ENCODE peak calls at places on chromosomes 16 and 17, in seven cellular contexts. One of them, this sample, is unnamed.

GRCh38 chr17:41617698-41618097 is 5.1 kb upstream of the KRT16 start:
- DNase-seq in ascending aorta: no peak
- DNase-seq in caudate nucleus: no peak
- DNase-seq in A549: no peak
- DNase-seq in gastrocnemius medialis: no peak
- DNase-seq in left lung: no peak
- DNase-seq in tibial nerve: no peak
- DNase-seq in this sample: no peak

GRCh38 chr16:695355-696089 is 5.3 kb upstream of the WDR24 start:
- DNase-seq in ascending aorta: no peak
- DNase-seq in caudate nucleus: no peak
- DNase-seq in A549: no peak
- DNase-seq in gastrocnemius medialis: no peak
- DNase-seq in left lung: no peak
- DNase-seq in tibial nerve: no peak
- DNase-seq in this sample: no peak

GRCh38 chr16:30896203-30896889 is at the start of gene CTF1:
- DNase-seq in ascending aorta: peak; percentile 92
- DNase-seq in caudate nucleus: peak; percentile 49
- DNase-seq in A549: no peak
- DNase-seq in gastrocnemius medialis: peak; percentile 48
- DNase-seq in left lung: peak; percentile 85
- DNase-seq in tibial nerve: peak; percentile 76
- DNase-seq in this sample: no peak

GRCh38 chr16:81620796-81621195 is 158.3 kb upstream of the PLCG2 start:
- DNase-seq in ascending aorta: no peak
- DNase-seq in caudate nucleus: no peak
- DNase-seq in A549: no peak
- DNase-seq in gastrocnemius medialis: no peak
- DNase-seq in left lung: no peak
- DNase-seq in tibial nerve: no peak
- DNase-seq in this sample: no peak

GRCh38 chr17:50266384-50267073 is 7.7 kb upstream of the TMEM92 start:
- DNase-seq in ascending aorta: peak; percentile 82
- DNase-seq in caudate nucleus: no peak
- DNase-seq in A549: no peak
- DNase-seq in gastrocnemius medialis: no peak
- DNase-seq in left lung: peak; percentile 82
- DNase-seq in tibial nerve: peak; percentile 61
- DNase-seq in this sample: no peak

GRCh38 chr16:81569361-81570034 is 124.9 kb downstream of the CMIP start:
- DNase-seq in ascending aorta: no peak
- DNase-seq in caudate nucleus: no peak
- DNase-seq in A549: no peak
- DNase-seq in gastrocnemius medialis: no peak
- DNase-seq in left lung: no peak
- DNase-seq in tibial nerve: no peak
- DNase-seq in this sample: no peak

GRCh38 chr17:16997514-16998429 is 25.9 kb upstream of the TNFRSF13B start:
- DNase-seq in ascending aorta: peak; percentile 43
- DNase-seq in caudate nucleus: no peak
- DNase-seq in A549: peak; percentile 67
- DNase-seq in gastrocnemius medialis: no peak
- DNase-seq in left lung: peak; percentile 90
- DNase-seq in tibial nerve: no peak
- DNase-seq in this sample: no peak

GRCh38 chr16:67663151-67663876 is 2.6 kb downstream of the PARD6A start:
- DNase-seq in ascending aorta: no peak
- DNase-seq in caudate nucleus: no peak
- DNase-seq in A549: peak; percentile 71
- DNase-seq in gastrocnemius medialis: no peak
- DNase-seq in left lung: peak; percentile 73
- DNase-seq in tibial nerve: no peak
- DNase-seq in this sample: no peak

GRCh38 chr17:6187836-6188235 is 117.7 kb downstream of the WSCD1 start:
- DNase-seq in ascending aorta: peak; percentile 24
- DNase-seq in caudate nucleus: no peak
- DNase-seq in A549: no peak
- DNase-seq in gastrocnemius medialis: no peak
- DNase-seq in left lung: no peak
- DNase-seq in tibial nerve: no peak
- DNase-seq in this sample: no peak

GRCh38 chr16:24544640-24545039 is 5.3 kb downstream of the RBBP6 start:
- DNase-seq in ascending aorta: no peak
- DNase-seq in caudate nucleus: no peak
- DNase-seq in A549: no peak
- DNase-seq in gastrocnemius medialis: no peak
- DNase-seq in left lung: no peak
- DNase-seq in tibial nerve: no peak
- DNase-seq in this sample: no peak

GRCh38 chr16:80231888-80232287 is 308.9 kb upstream of the DYNLRB2 start:
- DNase-seq in ascending aorta: no peak
- DNase-seq in caudate nucleus: no peak
- DNase-seq in A549: no peak
- DNase-seq in gastrocnemius medialis: no peak
- DNase-seq in left lung: no peak
- DNase-seq in tibial nerve: no peak
- DNase-seq in this sample: no peak

GRCh38 chr17:60170835-60171752 is 21.3 kb downstream of the CA4 start:
- DNase-seq in ascending aorta: no peak
- DNase-seq in caudate nucleus: peak; percentile 46
- DNase-seq in A549: no peak
- DNase-seq in gastrocnemius medialis: no peak
- DNase-seq in left lung: no peak
- DNase-seq in tibial nerve: no peak
- DNase-seq in this sample: no peak

GRCh38 chr17:79323556-79323955 is 248.9 kb downstream of the ENGASE start:
- DNase-seq in ascending aorta: no peak
- DNase-seq in caudate nucleus: no peak
- DNase-seq in A549: no peak
- DNase-seq in gastrocnemius medialis: no peak
- DNase-seq in left lung: no peak
- DNase-seq in tibial nerve: no peak
- DNase-seq in this sample: no peak

GRCh38 chr16:17556276-17557052 is 85.7 kb upstream of the XYLT1 start:
- DNase-seq in ascending aorta: no peak
- DNase-seq in caudate nucleus: no peak
- DNase-seq in A549: peak; percentile 13
- DNase-seq in gastrocnemius medialis: no peak
- DNase-seq in left lung: no peak
- DNase-seq in tibial nerve: no peak
- DNase-seq in this sample: no peak

GRCh38 chr17:63783522-63783921 is 9.6 kb downstream of the DDX42 start:
- DNase-seq in ascending aorta: no peak
- DNase-seq in caudate nucleus: no peak
- DNase-seq in A549: no peak
- DNase-seq in gastrocnemius medialis: no peak
- DNase-seq in left lung: no peak
- DNase-seq in tibial nerve: no peak
- DNase-seq in this sample: no peak

GRCh38 chr16:51150894-51151320 is at the start of gene SALL1:
- DNase-seq in ascending aorta: no peak
- DNase-seq in caudate nucleus: no peak
- DNase-seq in A549: no peak
- DNase-seq in gastrocnemius medialis: no peak
- DNase-seq in left lung: peak; percentile 71
- DNase-seq in tibial nerve: no peak
- DNase-seq in this sample: no peak

GRCh38 chr16:51149251-51149661 is 1.8 kb downstream of the SALL1 start:
- DNase-seq in ascending aorta: no peak
- DNase-seq in caudate nucleus: no peak
- DNase-seq in A549: no peak
- DNase-seq in gastrocnemius medialis: no peak
- DNase-seq in left lung: no peak
- DNase-seq in tibial nerve: no peak
- DNase-seq in this sample: no peak

GRCh38 chr16:51151435-51151950 is 423 bp upstream of the SALL1 start:
- DNase-seq in ascending aorta: no peak
- DNase-seq in caudate nucleus: peak; percentile 82
- DNase-seq in A549: no peak
- DNase-seq in gastrocnemius medialis: no peak
- DNase-seq in left lung: no peak
- DNase-seq in tibial nerve: peak; percentile 17
- DNase-seq in this sample: no peak

GRCh38 chr16:51149721-51150158 is 1.3 kb downstream of the SALL1 start:
- DNase-seq in ascending aorta: no peak
- DNase-seq in caudate nucleus: no peak
- DNase-seq in A549: no peak
- DNase-seq in gastrocnemius medialis: no peak
- DNase-seq in left lung: peak; percentile 71
- DNase-seq in tibial nerve: no peak
- DNase-seq in this sample: no peak

DNA sequence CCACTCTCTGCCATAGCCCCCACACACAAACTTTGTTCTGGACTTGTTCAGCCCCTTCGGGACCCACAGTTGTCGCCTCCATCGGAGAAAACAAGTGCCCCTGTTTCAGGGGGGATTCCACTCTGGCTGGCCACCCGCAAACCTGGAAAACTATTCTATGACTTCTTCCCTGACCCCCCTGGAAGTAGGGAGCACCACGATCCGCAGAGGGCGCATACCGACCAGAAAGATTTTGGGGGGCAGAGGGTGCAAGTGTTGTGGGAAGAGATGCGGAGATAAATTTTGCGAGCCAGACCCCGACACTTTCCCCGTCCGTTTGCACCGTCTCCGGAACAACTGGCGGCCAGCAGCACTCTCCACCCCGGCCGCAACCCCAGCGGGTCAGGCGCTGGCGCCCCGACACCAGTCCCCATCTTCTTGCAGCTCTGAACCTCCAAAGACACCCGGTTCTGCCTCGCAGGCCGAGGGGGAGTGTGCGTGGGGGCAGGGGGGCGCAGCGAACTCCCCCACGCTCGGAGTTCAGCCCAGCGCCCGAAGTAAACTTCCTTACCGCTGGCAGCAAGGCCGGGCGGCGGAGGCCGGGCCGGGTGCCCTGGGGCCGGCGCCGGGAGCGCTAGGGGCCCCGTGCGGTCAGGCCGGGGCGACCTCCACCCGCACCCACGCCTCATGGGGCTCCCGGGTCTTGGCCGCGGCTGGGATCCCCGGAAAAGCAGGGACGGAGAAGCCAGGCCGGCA is 744 bp downstream of the SALL1 start:
- DNase-seq in ascending aorta: no peak
- DNase-seq in caudate nucleus: no peak
- DNase-seq in A549: no peak
- DNase-seq in gastrocnemius medialis: no peak
- DNase-seq in left lung: peak; percentile 70
- DNase-seq in tibial nerve: no peak
- DNase-seq in this sample: no peak
- H3K27ac ChIP-seq in ascending aorta: no peak overlapping the region
- H3K27ac ChIP-seq in caudate nucleus: peak overlapping the region; percentile 97
- H3K27ac ChIP-seq in A549: no peak overlapping the region
- H3K27ac ChIP-seq in gastrocnemius medialis: no peak overlapping the region
- H3K27ac ChIP-seq in left lung: no peak overlapping the region
- H3K27ac ChIP-seq in tibial nerve: no peak overlapping the region
- H3K27ac ChIP-seq in this sample: no peak overlapping the region

GRCh38 chr17:4513113-4514032 is 14.7 kb downstream of the SPNS2 start:
- DNase-seq in ascending aorta: no peak
- DNase-seq in caudate nucleus: no peak
- DNase-seq in A549: no peak
- DNase-seq in gastrocnemius medialis: no peak
- DNase-seq in left lung: no peak
- DNase-seq in tibial nerve: no peak
- DNase-seq in this sample: no peak
- H3K27ac ChIP-seq in ascending aorta: peak overlapping the region; percentile 73
- H3K27ac ChIP-seq in caudate nucleus: no peak overlapping the region
- H3K27ac ChIP-seq in A549: no peak overlapping the region
- H3K27ac ChIP-seq in gastrocnemius medialis: peak overlapping the region; percentile 1
- H3K27ac ChIP-seq in left lung: peak overlapping the region; percentile 60
- H3K27ac ChIP-seq in tibial nerve: no peak overlapping the region
- H3K27ac ChIP-seq in this sample: no peak overlapping the region

DNA sequence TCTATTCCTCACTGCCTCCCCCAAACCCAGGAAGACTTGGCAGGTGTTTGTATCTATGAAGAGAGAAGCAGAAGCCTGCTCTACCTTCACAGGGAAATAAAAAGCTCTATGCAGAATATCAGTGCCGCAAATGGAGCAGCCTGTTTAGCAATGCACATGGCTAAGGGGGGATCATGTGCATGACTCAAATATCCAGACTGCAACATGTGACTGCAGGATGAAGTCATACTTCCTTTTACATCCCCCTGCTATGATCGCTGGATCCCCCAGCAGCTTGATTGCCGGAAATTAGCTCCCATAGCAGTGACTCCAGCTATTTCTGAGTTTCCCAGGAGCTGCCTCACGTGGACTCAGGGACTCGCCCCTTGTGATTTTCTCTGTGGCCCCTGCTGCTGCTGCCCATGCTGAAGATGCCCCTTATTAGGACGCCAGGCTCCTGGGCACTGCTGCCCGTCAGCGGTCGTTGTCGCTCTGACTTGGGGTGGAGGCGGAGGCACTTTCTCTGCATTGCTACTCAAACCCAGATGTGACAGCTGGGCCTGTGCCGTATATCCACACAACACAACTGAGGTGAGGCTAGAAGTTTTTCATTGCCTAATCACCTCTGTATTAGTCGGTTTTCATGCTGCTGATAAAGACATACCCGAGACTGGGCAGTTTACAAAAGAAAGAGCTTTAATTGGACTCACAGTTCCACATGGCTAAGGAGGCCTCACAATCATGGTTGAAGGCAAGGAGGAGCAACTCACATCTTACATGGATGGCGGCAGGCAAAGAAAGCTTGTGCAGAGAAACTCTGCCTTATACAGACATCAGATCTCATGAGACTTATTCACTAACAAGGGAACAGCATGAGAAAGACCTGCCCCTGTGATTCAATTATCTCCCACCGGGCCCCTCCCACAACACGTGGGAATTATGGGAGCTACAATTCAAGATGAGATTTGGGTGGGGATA is 340.7 kb downstream of the CPPED1 start:
- DNase-seq in ascending aorta: no peak
- DNase-seq in caudate nucleus: no peak
- DNase-seq in A549: no peak
- DNase-seq in gastrocnemius medialis: no peak
- DNase-seq in left lung: no peak
- DNase-seq in tibial nerve: no peak
- DNase-seq in this sample: no peak
- H3K27ac ChIP-seq in ascending aorta: no peak overlapping the region
- H3K27ac ChIP-seq in caudate nucleus: no peak overlapping the region
- H3K27ac ChIP-seq in A549: no peak overlapping the region
- H3K27ac ChIP-seq in gastrocnemius medialis: peak overlapping the region; percentile 70
- H3K27ac ChIP-seq in left lung: no peak overlapping the region
- H3K27ac ChIP-seq in tibial nerve: no peak overlapping the region
- H3K27ac ChIP-seq in this sample: no peak overlapping the region

DNA sequence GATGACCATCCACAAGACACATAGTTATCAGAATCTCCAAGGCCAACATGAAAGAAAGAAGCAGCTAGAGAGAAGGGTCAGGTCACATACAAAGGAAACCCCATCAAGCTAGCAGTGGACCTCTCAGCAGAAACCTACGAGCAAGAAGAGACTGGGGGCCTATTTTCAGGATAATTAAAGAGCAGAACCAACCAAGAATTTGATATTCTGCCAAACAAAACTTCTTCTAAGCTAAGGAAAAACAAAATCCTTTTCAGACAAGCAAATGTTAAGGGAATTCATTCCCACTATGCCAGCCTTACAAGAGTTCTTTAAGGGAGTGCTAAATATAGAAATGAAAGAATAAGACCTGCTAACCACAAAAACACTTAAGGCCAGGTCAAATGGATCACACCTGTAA is 47.8 kb downstream of the ITFG1 start:
- DNase-seq in ascending aorta: no peak
- DNase-seq in caudate nucleus: no peak
- DNase-seq in A549: no peak
- DNase-seq in gastrocnemius medialis: no peak
- DNase-seq in left lung: no peak
- DNase-seq in tibial nerve: no peak
- DNase-seq in this sample: no peak
- H3K27ac ChIP-seq in ascending aorta: no peak overlapping the region
- H3K27ac ChIP-seq in caudate nucleus: no peak overlapping the region
- H3K27ac ChIP-seq in A549: no peak overlapping the region
- H3K27ac ChIP-seq in gastrocnemius medialis: no peak overlapping the region
- H3K27ac ChIP-seq in left lung: no peak overlapping the region
- H3K27ac ChIP-seq in tibial nerve: no peak overlapping the region
- H3K27ac ChIP-seq in this sample: no peak overlapping the region